ENCODE peak calls at places on chromosomes 6 and 20, in five cellular contexts. U, E, P, K and Z are unnamed samples.

GRCh38 chr6:125230674-125231073 is 71.1 kb downstream of the HDDC2 start:
- DNase-seq in E (no peak), U (no peak), K (no peak), P (no peak), Z (no peak)

GRCh38 chr6:69665437-69665836 is 131.4 kb downstream of the LMBRD1 start:
- DNase-seq in E (no peak), K (no peak), U (no peak), P (no peak), Z (no peak)

GRCh38 chr6:44050872-44051421 is 76.3 kb downstream of the MRPL14 start:
- DNase-seq in E (no peak), K (no peak), P (no peak), U (peak), Z (no peak)

GRCh38 chr20:21105429-21106170 is 558 bp downstream of the LINC00237 start:
- DNase-seq in P (peak), E (no peak), U (no peak), K (no peak), Z (peak)

GRCh38 chr6:152160346-152160745 is 352.9 kb downstream of the ESR1 start:
- DNase-seq in K (no peak), E (no peak), P (no peak), U (no peak), Z (no peak)

GRCh38 chr20:64064145-64064698 is 1.2 kb downstream of the TCEA2 start:
- DNase-seq in K (no peak), E (no peak), U (peak), P (no peak), Z (no peak)

GRCh38 chr6:2579789-2580570 is 170.7 kb downstream of the MYLK4 start:
- DNase-seq in E (no peak), P (no peak), K (no peak), U (no peak), Z (no peak)

GRCh38 chr6:77543601-77544000 is 80.3 kb upstream of the HTR1B start:
- DNase-seq in P (no peak), K (no peak), U (no peak), E (no peak), Z (no peak)

GRCh38 chr6:75210885-75211739 is 5.3 kb upstream of the COL12A1 start:
- DNase-seq in E (no peak), U (peak), P (no peak), K (peak), Z (peak)

GRCh38 chr20:63404129-63405085 is 43.3 kb upstream of the CHRNA4 start:
- DNase-seq in K (no peak), E (no peak), U (no peak), P (no peak), Z (no peak)

GRCh38 chr6:122790740-122791679 is 2.0 kb downstream of the SMPDL3A start:
- DNase-seq in P (no peak), K (no peak), U (peak), E (no peak), Z (peak)

GRCh38 chr20:63183422-63184146 is 32.3 kb downstream of the YTHDF1 start:
- DNase-seq in U (peak), E (no peak), K (peak), P (peak), Z (peak)

GRCh38 chr6:145838305-145838704 is 23.7 kb upstream of the FBXO30 start:
- DNase-seq in E (no peak), U (no peak), P (no peak), K (no peak), Z (no peak)

GRCh38 chr6:35552285-35552917 is 39.7 kb upstream of the TULP1 start:
- DNase-seq in U (peak), P (peak), K (no peak), E (peak), Z (peak)

GRCh38 chr6:110672122-110672521 is 143.1 kb downstream of the CDK19 start:
- DNase-seq in P (no peak), E (no peak), K (no peak), U (no peak), Z (no peak)

GRCh38 chr6:126926926-126927325 is 191.5 kb upstream of the RSPO3 start:
- DNase-seq in U (no peak), K (no peak), P (peak), E (no peak), Z (no peak)

GRCh38 chr6:87396595-87397392 is 11.0 kb upstream of the CFAP206 start:
- DNase-seq in E (no peak), P (no peak), U (no peak), K (no peak), Z (no peak)

GRCh38 chr6:37190159-37190535 is 20.2 kb downstream of the PIM1 start:
- DNase-seq in U (peak), P (no peak), K (no peak), E (no peak), Z (peak)

DNA sequence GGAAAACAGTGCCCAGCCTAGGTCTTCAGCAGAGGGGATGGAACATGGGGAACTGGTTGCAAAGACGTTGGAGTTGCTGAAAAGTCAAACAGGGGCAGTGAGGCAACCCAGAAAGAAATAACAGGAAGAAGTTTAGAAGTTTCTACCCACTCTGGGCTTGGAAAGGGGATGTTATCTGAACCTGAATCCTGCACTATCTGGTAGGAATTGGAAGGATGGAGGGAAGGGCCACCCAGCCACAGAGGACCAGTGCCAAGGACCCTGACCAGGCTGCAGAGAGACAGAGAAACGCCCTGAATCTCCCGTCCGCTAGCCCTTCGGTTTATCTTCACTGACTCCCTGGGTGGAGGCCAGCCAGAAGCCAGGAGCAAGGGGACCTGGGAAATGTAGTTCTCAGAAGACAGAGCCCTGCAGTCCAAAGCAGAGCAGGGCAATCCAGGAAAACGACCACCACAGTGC is 217.3 kb upstream of the RREB1 start:
- DNase-seq in P (peak), U (peak), E (no peak), K (no peak), Z (no peak)
- H3K14ac ChIP-seq in P (no peak), U (no peak), E (no peak), K (no peak), Z (no peak)

DNA sequence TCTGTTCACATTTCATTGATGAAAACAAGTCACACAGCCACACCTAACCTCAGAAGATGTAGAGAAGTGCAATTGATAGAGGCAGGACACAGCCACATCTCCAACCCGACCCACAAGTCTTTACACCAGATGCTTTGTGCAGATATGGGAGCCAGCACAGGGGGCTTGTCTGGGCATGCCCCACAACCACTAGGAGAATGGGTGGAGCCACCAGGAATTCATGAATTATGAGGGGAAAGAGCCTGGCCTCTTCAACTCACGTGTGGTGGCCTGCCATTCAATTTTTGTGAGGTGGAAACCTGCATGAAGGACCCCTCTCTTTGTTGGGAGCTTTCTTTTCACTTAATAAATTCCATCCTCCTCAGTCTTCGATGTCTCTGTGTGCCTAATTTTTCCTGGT is 79.2 kb downstream of the OGFRL1 start:
- DNase-seq in E (no peak), P (peak), K (no peak), U (no peak), Z (peak)
- H3K18ac ChIP-seq in E (no peak), P (peak), K (no peak), U (peak), Z (peak)

GRCh38 chr20:53555081-53555480 is 38.6 kb downstream of the ZNF217 start:
- DNase-seq in K (no peak), P (no peak), E (no peak), U (no peak), Z (no peak)
- H2BK12ac ChIP-seq in K (no peak), P (no peak), E (no peak), U (no peak), Z (no peak)

DNA sequence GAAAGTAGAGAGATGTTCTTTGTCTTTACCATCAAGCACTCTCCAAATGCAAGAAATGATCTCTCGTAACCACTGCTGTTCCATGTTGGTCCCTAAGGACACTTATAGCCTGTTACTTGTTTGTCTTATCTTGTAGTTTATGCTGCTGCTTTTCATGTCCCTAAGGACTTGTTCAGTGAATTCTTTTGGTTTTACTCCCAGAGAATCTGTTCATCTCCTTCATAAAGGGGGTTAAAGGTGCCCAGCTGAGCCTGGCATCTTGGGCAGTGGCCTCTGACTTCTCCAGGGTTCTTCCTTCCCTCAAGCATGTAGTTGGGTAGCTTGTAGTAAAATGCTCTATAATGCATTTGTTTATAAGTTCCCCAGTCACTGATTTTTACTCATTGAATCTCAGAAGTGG is 864 bp upstream of the PKIG start:
- DNase-seq in P (no peak), U (peak), K (no peak), E (no peak), Z (no peak)
- H3K14ac ChIP-seq in P (no peak), U (no peak), K (no peak), E (no peak), Z (no peak)

GRCh38 chr20:50460115-50460607 is 50.0 kb upstream of the PTPN1 start:
- DNase-seq in E (no peak), K (no peak), P (no peak), U (no peak), Z (no peak)
- H3K18ac ChIP-seq in E (no peak), K (peak), P (no peak), U (peak), Z (no peak)

GRCh38 chr6:11808054-11808453 is 29.5 kb upstream of the ADTRP start:
- DNase-seq in P (no peak), U (no peak), E (no peak), K (no peak), Z (no peak)

GRCh38 chr6:11804706-11805105 is 26.1 kb upstream of the ADTRP start:
- DNase-seq in P (no peak), E (no peak), K (no peak), U (no peak), Z (no peak)

GRCh38 chr6:11804135-11804534 is 25.5 kb upstream of the ADTRP start:
- DNase-seq in U (peak), P (no peak), K (no peak), E (no peak), Z (no peak)

GRCh38 chr6:11805259-11806053 is 26.9 kb upstream of the ADTRP start:
- DNase-seq in K (no peak), P (peak), E (peak), U (no peak), Z (peak)

GRCh38 chr6:11806561-11807317 is 28.1 kb upstream of the ADTRP start:
- DNase-seq in E (no peak), U (no peak), K (no peak), P (no peak), Z (no peak)
- H2BK12ac ChIP-seq in E (no peak), U (no peak), K (no peak), P (no peak), Z (no peak)